ENCODE peak calls at places on chromosomes 11 and 22, in five cellular contexts. Z is HEK293T, U is HepG2, T is H1, H is GM12878. I is an unnamed sample.

GRCh38 chr11:11243790-11244469 is 109.1 kb downstream of the CSNK2A3 start:
- DNase-seq in Z (peak), U (no peak), T (peak), H (no peak), I (peak)

GRCh38 chr11:68200639-68201038 is 12.5 kb downstream of the KMT5B start:
- DNase-seq in Z (no peak), U (no peak), T (no peak), H (no peak), I (no peak)

GRCh38 chr11:65434057-65434666 is 11.6 kb downstream of the NEAT1 start:
- DNase-seq in Z (no peak), U (no peak), T (no peak), H (no peak), I (no peak)

GRCh38 chr11:23995891-23996290 is 501.0 kb upstream of the LUZP2 start:
- DNase-seq in Z (no peak), U (no peak), T (no peak), H (no peak), I (no peak)

GRCh38 chr22:49208003-49208402 is 619.7 kb downstream of the BRD1 start:
- DNase-seq in Z (no peak), U (no peak), T (peak), H (no peak), I (no peak)

GRCh38 chr11:65854871-65855837 is 2.8 kb downstream of the CFL1 start:
- DNase-seq in Z (no peak), U (no peak), T (no peak), H (no peak), I (no peak)

GRCh38 chr11:93020248-93021088 is 51.0 kb downstream of the MTNR1B start:
- DNase-seq in Z (no peak), U (no peak), T (no peak), H (no peak), I (peak)

GRCh38 chr11:41449483-41450050 is 9.9 kb downstream of the LRRC4C start:
- DNase-seq in Z (no peak), U (no peak), T (no peak), H (no peak), I (no peak)

GRCh38 chr11:14587203-14587602 is 56.4 kb upstream of the PDE3B start:
- DNase-seq in Z (no peak), U (no peak), T (no peak), H (no peak), I (no peak)

GRCh38 chr11:70918242-70918641 is 334.1 kb downstream of the SHANK2 start:
- DNase-seq in Z (no peak), U (no peak), T (no peak), H (no peak), I (no peak)

GRCh38 chr22:24730864-24731263 is 43.7 kb downstream of the PIWIL3 start:
- DNase-seq in Z (no peak), U (peak), T (no peak), H (no peak), I (peak)

GRCh38 chr11:72350752-72351151 is 83.6 kb downstream of the CLPB start:
- DNase-seq in Z (no peak), U (no peak), T (no peak), H (no peak), I (no peak)

GRCh38 chr22:17699696-17700330 is 61.3 kb downstream of the BCL2L13 start:
- DNase-seq in Z (no peak), U (no peak), T (no peak), H (no peak), I (no peak)

GRCh38 chr11:130524132-130524790 is 75.8 kb downstream of the ADAMTS15 start:
- DNase-seq in Z (no peak), U (no peak), T (peak), H (no peak), I (no peak)

GRCh38 chr11:1831338-1832180 is 3.2 kb upstream of the SYT8 start:
- DNase-seq in Z (no peak), U (no peak), T (no peak), H (no peak), I (no peak)

GRCh38 chr22:49532831-49533802 is 294.6 kb downstream of the BRD1 start:
- DNase-seq in Z (no peak), U (no peak), T (no peak), H (no peak), I (no peak)

GRCh38 chr22:41998361-41999261 is at the start of gene WBP2NL:
- DNase-seq in Z (peak), U (no peak), T (no peak), H (peak), I (peak)

GRCh38 chr11:24623121-24623520 is 126.3 kb downstream of the LUZP2 start:
- DNase-seq in Z (no peak), U (no peak), T (no peak), H (no peak), I (no peak)

GRCh38 chr22:50146440-50147228 is 23.9 kb upstream of the PANX2 start:
- DNase-seq in Z (peak), U (peak), T (no peak), H (no peak), I (no peak)

GRCh38 chr11:6737872-6738466 is 33.8 kb downstream of the OR2AG2 start:
- DNase-seq in Z (peak), U (peak), T (peak), H (no peak), I (peak)
- TF ChIP-seq SUZ12 in Z (no peak), U (no peak), T (no peak), H (no peak), I (no peak)

GRCh38 chr11:34234086-34234740 is 123.6 kb downstream of the ABTB2 start:
- DNase-seq in Z (no peak), U (no peak), T (peak), H (peak), I (peak)
- TF ChIP-seq SUZ12 in Z (no peak), U (no peak), T (no peak), H (no peak), I (no peak)

GRCh38 chr11:124297921-124298320 is 15.8 kb downstream of the OR8D1 start:
- DNase-seq in Z (no peak), U (no peak), T (no peak), H (no peak), I (no peak)
- TF ChIP-seq SUZ12 in Z (no peak), U (no peak), T (no peak), H (no peak), I (no peak)

GRCh38 chr22:19285831-19286230 is 5.7 kb downstream of the CLTCL1 start:
- DNase-seq in Z (no peak), U (no peak), T (no peak), H (no peak), I (no peak)

GRCh38 chr22:19289475-19290161 is 1.9 kb downstream of the CLTCL1 start:
- DNase-seq in Z (no peak), U (no peak), T (no peak), H (no peak), I (no peak)

GRCh38 chr22:19287889-19288288 is 3.6 kb downstream of the CLTCL1 start:
- DNase-seq in Z (no peak), U (no peak), T (no peak), H (no peak), I (no peak)

GRCh38 chr22:19290400-19291217 is 910 bp downstream of the CLTCL1 start:
- DNase-seq in Z (no peak), U (peak), T (no peak), H (no peak), I (no peak)

DNA sequence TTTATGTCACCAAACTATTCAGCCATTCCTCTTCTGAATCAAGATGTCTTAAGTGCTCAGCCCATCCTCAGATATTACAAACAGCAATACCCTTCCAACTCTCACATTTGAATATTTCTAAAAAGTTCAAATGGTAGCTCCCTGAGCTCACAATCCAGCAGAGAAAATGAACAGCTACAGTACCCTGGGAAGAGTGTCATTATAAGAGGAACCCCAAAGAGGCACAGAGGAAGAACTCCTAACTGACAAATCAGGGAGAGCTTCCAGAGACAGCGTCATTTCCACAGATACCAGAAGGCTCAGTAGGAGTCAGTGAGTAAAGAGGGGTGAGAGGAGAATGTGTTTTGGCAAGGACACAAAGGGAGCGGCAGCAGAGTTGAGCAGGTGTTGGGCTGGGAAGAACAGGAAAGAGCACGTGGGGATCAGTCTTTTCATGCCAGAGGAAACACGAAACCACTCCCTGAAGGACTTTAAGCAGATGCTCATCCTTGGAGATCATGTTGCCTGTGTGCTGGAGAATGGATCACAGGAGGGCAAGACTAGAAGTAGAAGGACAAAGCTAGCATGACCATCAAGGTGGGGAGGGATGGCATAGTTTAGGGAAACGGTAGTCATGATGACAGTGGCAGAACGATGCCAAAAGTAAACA is 4.3 kb downstream of the CLTCL1 start:
- DNase-seq in Z (no peak), U (no peak), T (no peak), H (no peak), I (no peak)
- TF ChIP-seq SUZ12 in Z (no peak), U (no peak), T (no peak), H (no peak), I (no peak)

I was measured in NT2/D1.